ENCODE peak calls at places on chromosome 9, in four cellular contexts. V is tibial artery; S is hepatocyte; O is CD8-positive, alpha-beta T cell. K is an unnamed sample.

GRCh38 chr9:114909657-114910056 is 20.7 kb downstream of the TNFSF8 start:
- DNase-seq in V (no peak), S (no peak), O (no peak), K (no peak)

GRCh38 chr9:114432323-114433067 is 44.7 kb upstream of the AKNA start:
- DNase-seq in O (no peak), S (no peak), V (no peak), K (no peak)

GRCh38 chr9:87122947-87123685 is 175.8 kb upstream of the GAS1 start:
- DNase-seq in O (no peak), V (no peak), S (peak; percentile 15), K (no peak)

GRCh38 chr9:100221538-100221937 is 122.5 kb downstream of the INVS start:
- DNase-seq in O (no peak), V (no peak), S (no peak), K (no peak)

GRCh38 chr9:110126457-110126856 is 81.5 kb downstream of the C9orf152 start:
- DNase-seq in O (no peak), S (no peak), V (no peak), K (no peak)

GRCh38 chr9:86885232-86885631 is 62.1 kb downstream of the GAS1 start:
- DNase-seq in O (no peak), S (no peak), V (no peak), K (no peak)

GRCh38 chr9:137611623-137612609 is 6.4 kb downstream of the ARRDC1 start:
- DNase-seq in S (peak; percentile 91), V (no peak), O (peak; percentile 33), K (peak; percentile 93)

GRCh38 chr9:91992636-91993035 is 42.6 kb upstream of the ROR2 start:
- DNase-seq in O (no peak), S (peak; percentile 49), V (no peak), K (no peak)

GRCh38 chr9:117547321-117547720 is 132.5 kb upstream of the ASTN2 start:
- DNase-seq in O (no peak), V (no peak), S (no peak), K (no peak)

GRCh38 chr9:133570681-133571080 is 36.2 kb downstream of the ADAMTSL2 start:
- DNase-seq in V (no peak), O (no peak), S (no peak), K (no peak)

GRCh38 chr9:121153642-121154041 is 48.0 kb downstream of the RAB14 start:
- DNase-seq in V (no peak), S (no peak), O (no peak), K (no peak)

GRCh38 chr9:5611321-5612186 is 17.4 kb upstream of the RIC1 start:
- DNase-seq in O (no peak), S (no peak), V (no peak), K (no peak)

GRCh38 chr9:73643379-73644013 is 491.8 kb downstream of the ANXA1 start:
- DNase-seq in S (no peak), V (no peak), O (no peak), K (no peak)

GRCh38 chr9:111916234-111916645 is 19.6 kb downstream of the UGCG start:
- DNase-seq in V (no peak), O (no peak), S (no peak), K (no peak)

GRCh38 chr9:92373167-92373566 is 31.2 kb downstream of the OGN start:
- DNase-seq in V (no peak), O (no peak), S (no peak), K (no peak)

GRCh38 chr9:130282000-130282700 is 16.6 kb downstream of the HMCN2 start:
- DNase-seq in O (no peak), S (no peak), V (peak; percentile 54), K (no peak)

GRCh38 chr9:20238921-20239320 is 383.4 kb downstream of the MLLT3 start:
- DNase-seq in O (no peak), V (no peak), S (no peak), K (no peak)

GRCh38 chr9:35570709-35571108 is 34.4 kb upstream of the TESK1 start:
- DNase-seq in O (no peak), V (no peak), S (no peak), K (no peak)

GRCh38 chr9:124820606-124821246 is 32.5 kb upstream of the WDR38 start:
- DNase-seq in O (no peak), V (no peak), S (no peak), K (peak; percentile 45)
- TF ChIP-seq CTCF in O (no peak), V (no peak), S (no peak), K (no peak)

GRCh38 chr9:18798106-18798505 is 234.9 kb downstream of the SAXO1 start:
- DNase-seq in O (no peak), S (no peak), V (no peak), K (no peak)
- H3K27ac ChIP-seq in O (no peak overlapping the region), S (no peak overlapping the region), V (no peak overlapping the region), K (no peak overlapping the region)

GRCh38 chr9:124345751-124346281 is 69.4 kb downstream of the PSMB7 start:
- DNase-seq in O (no peak), S (no peak), V (no peak), K (no peak)
- H3K36me3 ChIP-seq in O (peaks cover 8% of the 10 kb centered on the region), S (no peaks in the 10 kb centered on the region), V (peaks cover 85% of the 10 kb centered on the region), K (no peaks in the 10 kb centered on the region)

DNA sequence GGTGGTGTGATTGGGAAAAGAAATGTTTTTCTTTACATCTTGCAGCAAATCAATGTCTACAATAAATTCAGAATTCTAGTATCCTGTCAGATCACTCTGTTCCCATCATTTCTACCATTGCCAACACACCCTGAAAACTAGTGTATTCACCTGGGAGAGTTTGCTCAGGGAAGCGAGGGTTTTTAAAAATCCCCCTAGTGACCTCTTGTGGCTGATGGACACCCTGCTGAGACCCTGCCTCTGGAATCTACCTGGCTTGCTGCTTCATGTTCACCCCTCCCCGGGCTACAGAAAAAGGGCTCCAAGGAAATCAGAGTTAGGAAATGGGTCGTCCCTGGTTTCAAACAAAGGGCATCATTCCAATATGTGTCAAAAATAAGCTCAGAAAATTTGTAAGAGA is 21.4 kb upstream of the ALDOB start:
- DNase-seq in O (no peak), S (no peak), V (no peak), K (no peak)
- TF ChIP-seq CTCF in O (no peak), S (peak; percentile 23), V (no peak), K (no peak)

GRCh38 chr9:95078934-95079333 is 238.6 kb downstream of the FANCC start:
- DNase-seq in O (no peak), V (peak; percentile 18), S (no peak), K (peak; percentile 71)
- H3K27ac ChIP-seq in O (no peak overlapping the region), V (peak overlapping the region; percentile 93), S (peak overlapping the region; percentile 64), K (peak overlapping the region; percentile 33)

GRCh38 chr9:32543047-32543446 is 9.1 kb upstream of the SMIM27 start:
- DNase-seq in S (no peak), O (no peak), V (no peak), K (no peak)
- H3K36me3 ChIP-seq in S (peaks cover 3% of the 10 kb centered on the region), O (peaks cover 5% of the 10 kb centered on the region), V (peaks cover 25% of the 10 kb centered on the region), K (no peaks in the 10 kb centered on the region)

DNA sequence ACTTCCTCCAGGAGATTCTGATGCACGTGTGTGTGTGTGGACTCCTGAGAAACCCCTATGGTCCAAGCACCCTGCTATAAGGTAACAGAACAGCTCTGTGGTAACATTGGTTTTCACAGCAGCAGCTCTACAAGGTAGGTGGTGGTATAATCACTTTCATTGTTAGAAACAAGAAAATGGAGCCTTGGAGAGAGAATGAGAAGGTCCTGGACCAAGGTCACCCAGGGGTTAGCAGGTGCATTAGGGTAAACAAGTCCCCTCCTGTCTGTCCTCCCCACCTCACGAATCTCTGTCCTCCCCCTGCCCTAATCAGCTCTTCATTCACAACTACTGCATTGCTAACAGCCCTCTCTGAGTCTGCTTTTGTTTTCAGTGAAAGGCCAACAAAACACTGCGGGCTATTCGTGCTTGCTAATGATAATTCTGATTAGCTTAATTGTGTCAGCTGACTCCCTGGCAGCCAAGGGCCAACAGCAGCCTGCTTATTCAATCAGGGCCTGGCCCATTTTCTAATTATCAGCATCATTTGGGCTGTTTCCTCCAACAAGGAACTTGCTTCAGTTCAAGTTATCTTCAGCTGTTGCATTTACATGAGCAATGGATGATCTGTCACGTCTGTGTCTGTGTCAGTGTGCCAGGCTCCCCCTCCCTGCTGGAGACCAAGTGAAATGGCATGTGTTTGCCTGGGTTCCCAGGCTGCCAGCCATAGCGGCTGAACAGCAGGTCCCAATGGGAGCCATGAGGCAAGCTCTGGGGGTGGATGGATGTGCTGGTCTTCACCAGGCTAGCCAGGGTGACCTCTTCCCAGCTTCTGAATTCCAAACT is 56.7 kb upstream of the EQTN start:
- DNase-seq in O (no peak), V (peak; percentile 48), S (no peak), K (no peak)
- TF ChIP-seq CTCF in O (no peak), V (peak; percentile 36), S (no peak), K (no peak)